ENCODE peak calls at places on chromosomes 6 and 20, in nine cellular contexts. One of them, this sample, is unnamed. For H3K9me2, the result is how much of the 10 kb centered on the place peaks cover.

GRCh38 chr6:53866231-53866630 is 71.4 kb downstream of the LRRC1 start:
- DNase-seq in OCI-LY7: no peak
- DNase-seq in HCT116: no peak
- DNase-seq in GM23338: no peak
- DNase-seq in MM.1S: no peak
- DNase-seq in PC-9: no peak
- DNase-seq in SK-N-SH: no peak
- DNase-seq in GM23248: no peak
- DNase-seq in PC-3: no peak
- DNase-seq in this sample: no peak

GRCh38 chr6:128806274-128806673 is 76.7 kb upstream of the LAMA2 start:
- DNase-seq in PC-3: no peak
- DNase-seq in MM.1S: no peak
- DNase-seq in GM23338: no peak
- DNase-seq in OCI-LY7: no peak
- DNase-seq in HCT116: no peak
- DNase-seq in PC-9: no peak
- DNase-seq in SK-N-SH: no peak
- DNase-seq in GM23248: peak
- DNase-seq in this sample: no peak

GRCh38 chr6:68069921-68070709 is 565.0 kb upstream of the ADGRB3 start:
- DNase-seq in PC-9: no peak
- DNase-seq in GM23338: peak
- DNase-seq in PC-3: no peak
- DNase-seq in HCT116: no peak
- DNase-seq in SK-N-SH: peak
- DNase-seq in OCI-LY7: no peak
- DNase-seq in GM23248: no peak
- DNase-seq in MM.1S: no peak
- DNase-seq in this sample: no peak

GRCh38 chr6:54877713-54878317 is 31.2 kb downstream of the FAM83B start:
- DNase-seq in PC-3: no peak
- DNase-seq in OCI-LY7: no peak
- DNase-seq in HCT116: no peak
- DNase-seq in GM23248: no peak
- DNase-seq in GM23338: no peak
- DNase-seq in SK-N-SH: no peak
- DNase-seq in PC-9: no peak
- DNase-seq in MM.1S: no peak
- DNase-seq in this sample: no peak

GRCh38 chr6:121008553-121008952 is 325.7 kb downstream of the TBC1D32 start:
- DNase-seq in GM23248: no peak
- DNase-seq in PC-3: no peak
- DNase-seq in SK-N-SH: no peak
- DNase-seq in MM.1S: no peak
- DNase-seq in PC-9: no peak
- DNase-seq in HCT116: no peak
- DNase-seq in GM23338: no peak
- DNase-seq in OCI-LY7: no peak
- DNase-seq in this sample: no peak

GRCh38 chr6:118708736-118709135 is 57.3 kb upstream of the CEP85L start:
- DNase-seq in GM23248: peak
- DNase-seq in MM.1S: no peak
- DNase-seq in HCT116: no peak
- DNase-seq in OCI-LY7: no peak
- DNase-seq in GM23338: no peak
- DNase-seq in PC-9: no peak
- DNase-seq in PC-3: peak
- DNase-seq in SK-N-SH: no peak
- DNase-seq in this sample: no peak

GRCh38 chr20:38804682-38805501 is 605 bp upstream of the PPP1R16B start:
- DNase-seq in PC-3: no peak
- DNase-seq in OCI-LY7: peak
- DNase-seq in MM.1S: peak
- DNase-seq in GM23338: peak
- DNase-seq in PC-9: no peak
- DNase-seq in GM23248: no peak
- DNase-seq in SK-N-SH: no peak
- DNase-seq in HCT116: no peak
- DNase-seq in this sample: no peak

GRCh38 chr6:31791324-31792089 is 4.0 kb downstream of the VARS1 start:
- DNase-seq in PC-9: no peak
- DNase-seq in OCI-LY7: peak
- DNase-seq in GM23248: peak
- DNase-seq in HCT116: no peak
- DNase-seq in PC-3: peak
- DNase-seq in GM23338: peak
- DNase-seq in MM.1S: no peak
- DNase-seq in SK-N-SH: peak
- DNase-seq in this sample: peak

GRCh38 chr6:119467478-119468081 is 118.0 kb upstream of the MAN1A1 start:
- DNase-seq in GM23248: peak
- DNase-seq in HCT116: no peak
- DNase-seq in SK-N-SH: no peak
- DNase-seq in PC-9: no peak
- DNase-seq in MM.1S: peak
- DNase-seq in GM23338: no peak
- DNase-seq in OCI-LY7: no peak
- DNase-seq in PC-3: no peak
- DNase-seq in this sample: no peak

GRCh38 chr6:131413191-131413830 is 159.7 kb upstream of the ARG1 start:
- DNase-seq in HCT116: no peak
- DNase-seq in PC-3: no peak
- DNase-seq in OCI-LY7: no peak
- DNase-seq in GM23248: no peak
- DNase-seq in MM.1S: no peak
- DNase-seq in SK-N-SH: no peak
- DNase-seq in GM23338: no peak
- DNase-seq in PC-9: no peak
- DNase-seq in this sample: no peak

GRCh38 chr6:92848459-92848858 is 570.9 kb downstream of the EPHA7 start:
- DNase-seq in GM23248: no peak
- DNase-seq in PC-9: no peak
- DNase-seq in GM23338: peak
- DNase-seq in HCT116: no peak
- DNase-seq in SK-N-SH: no peak
- DNase-seq in OCI-LY7: no peak
- DNase-seq in MM.1S: no peak
- DNase-seq in PC-3: no peak
- DNase-seq in this sample: no peak

GRCh38 chr20:48789185-48789668 is 38.6 kb downstream of the PREX1 start:
- DNase-seq in PC-9: no peak
- DNase-seq in HCT116: no peak
- DNase-seq in SK-N-SH: no peak
- DNase-seq in PC-3: no peak
- DNase-seq in GM23338: no peak
- DNase-seq in GM23248: no peak
- DNase-seq in OCI-LY7: no peak
- DNase-seq in MM.1S: no peak
- DNase-seq in this sample: no peak

GRCh38 chr20:4794846-4795245 is 73.1 kb downstream of the PRND start:
- DNase-seq in GM23248: peak
- DNase-seq in MM.1S: peak
- DNase-seq in PC-9: no peak
- DNase-seq in PC-3: no peak
- DNase-seq in OCI-LY7: no peak
- DNase-seq in SK-N-SH: no peak
- DNase-seq in GM23338: no peak
- DNase-seq in HCT116: no peak
- DNase-seq in this sample: no peak

GRCh38 chr6:132651062-132651461 is 7.9 kb downstream of the TAAR1 start:
- DNase-seq in PC-3: no peak
- DNase-seq in MM.1S: no peak
- DNase-seq in HCT116: no peak
- DNase-seq in SK-N-SH: no peak
- DNase-seq in PC-9: no peak
- DNase-seq in OCI-LY7: no peak
- DNase-seq in GM23248: no peak
- DNase-seq in GM23338: no peak
- DNase-seq in this sample: no peak

DNA sequence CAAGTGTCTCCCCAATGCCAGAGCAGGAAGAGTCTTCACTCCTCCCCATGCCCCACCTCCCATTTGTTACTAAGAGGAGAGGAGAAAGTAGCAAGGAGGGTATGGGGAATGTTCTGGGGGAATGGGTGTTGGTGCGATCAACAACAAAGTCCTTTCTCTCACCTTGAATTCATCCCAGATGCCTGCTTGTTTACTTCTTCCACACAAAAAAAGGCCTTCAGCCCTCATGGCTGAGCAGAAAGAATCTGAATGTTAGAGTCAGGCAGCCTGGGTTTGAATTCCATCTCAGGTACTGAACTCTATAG is 9.9 kb downstream of the MOG start:
- DNase-seq in HCT116: no peak
- DNase-seq in PC-3: no peak
- DNase-seq in SK-N-SH: no peak
- DNase-seq in GM23338: peak
- DNase-seq in MM.1S: no peak
- DNase-seq in GM23248: no peak
- DNase-seq in PC-9: no peak
- DNase-seq in OCI-LY7: no peak
- DNase-seq in this sample: no peak
- H3K27ac ChIP-seq in HCT116: no peak
- H3K27ac ChIP-seq in PC-3: no peak
- H3K27ac ChIP-seq in SK-N-SH: no peak
- H3K27ac ChIP-seq in GM23338: peak
- H3K27ac ChIP-seq in MM.1S: no peak
- H3K27ac ChIP-seq in GM23248: no peak
- H3K27ac ChIP-seq in PC-9: no peak
- H3K27ac ChIP-seq in OCI-LY7: no peak
- H3K27ac ChIP-seq in this sample: no peak

DNA sequence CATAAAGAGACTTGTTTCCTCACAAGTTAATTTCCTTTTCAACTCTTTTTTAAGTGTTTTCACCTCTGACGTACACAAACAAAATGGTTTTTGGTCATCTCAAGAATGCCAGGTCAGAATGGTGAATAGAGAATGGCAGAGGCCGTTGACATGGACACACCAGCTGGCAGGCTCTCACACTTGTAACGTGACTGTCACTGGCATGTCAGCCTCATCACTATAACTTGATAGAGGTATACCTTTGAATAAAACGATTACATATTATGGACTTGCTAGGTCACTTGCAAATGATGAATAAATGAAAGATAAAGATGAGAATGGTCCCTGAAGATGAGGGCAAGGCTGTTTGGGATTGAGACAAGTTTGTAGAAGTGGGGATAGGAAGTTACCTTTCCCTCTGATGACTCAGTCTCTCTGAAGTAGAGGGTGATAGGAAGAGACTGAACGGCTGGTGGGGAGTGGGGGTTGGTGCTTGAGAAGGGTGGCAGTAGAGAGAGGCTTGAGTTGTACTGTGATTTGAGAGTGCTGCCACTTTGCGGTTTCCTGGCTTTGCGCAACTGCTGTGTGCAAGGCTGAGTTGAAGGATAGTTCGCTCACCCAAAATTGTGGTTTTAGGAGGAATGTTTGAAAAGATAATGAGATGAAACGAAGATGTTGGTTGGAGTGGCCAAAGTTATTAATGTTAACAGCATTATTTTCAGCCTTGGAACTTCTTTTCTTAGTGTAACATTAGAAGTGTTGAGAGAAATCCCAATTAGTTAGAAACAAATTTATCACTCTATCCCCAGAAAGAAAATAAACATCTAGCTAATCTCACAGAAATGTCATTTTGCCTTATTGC is 30.3 kb downstream of the TBPL1 start:
- DNase-seq in PC-3: peak
- DNase-seq in SK-N-SH: no peak
- DNase-seq in OCI-LY7: no peak
- DNase-seq in PC-9: peak
- DNase-seq in GM23338: no peak
- DNase-seq in GM23248: no peak
- DNase-seq in MM.1S: no peak
- DNase-seq in HCT116: no peak
- DNase-seq in this sample: no peak
- H3K9me2 ChIP-seq in PC-3: under half
- H3K9me2 ChIP-seq in SK-N-SH: under half
- H3K9me2 ChIP-seq in OCI-LY7: under half
- H3K9me2 ChIP-seq in PC-9: under half
- H3K9me2 ChIP-seq in GM23338: under half
- H3K9me2 ChIP-seq in GM23248: under half
- H3K9me2 ChIP-seq in MM.1S: under half
- H3K9me2 ChIP-seq in HCT116: under half
- H3K9me2 ChIP-seq in this sample: under half

GRCh38 chr6:150492941-150493340 is 106.7 kb upstream of the PLEKHG1 start:
- DNase-seq in HCT116: no peak
- DNase-seq in OCI-LY7: no peak
- DNase-seq in SK-N-SH: no peak
- DNase-seq in MM.1S: no peak
- DNase-seq in PC-3: peak
- DNase-seq in PC-9: peak
- DNase-seq in GM23248: peak
- DNase-seq in GM23338: no peak
- DNase-seq in this sample: no peak
- H3K27ac ChIP-seq in HCT116: peak
- H3K27ac ChIP-seq in OCI-LY7: no peak
- H3K27ac ChIP-seq in SK-N-SH: no peak
- H3K27ac ChIP-seq in MM.1S: no peak
- H3K27ac ChIP-seq in PC-3: peak
- H3K27ac ChIP-seq in PC-9: peak
- H3K27ac ChIP-seq in GM23248: no peak
- H3K27ac ChIP-seq in GM23338: no peak
- H3K27ac ChIP-seq in this sample: no peak

GRCh38 chr6:6164367-6164766 is 156.1 kb downstream of the F13A1 start:
- DNase-seq in HCT116: no peak
- DNase-seq in OCI-LY7: no peak
- DNase-seq in GM23338: no peak
- DNase-seq in SK-N-SH: no peak
- DNase-seq in MM.1S: no peak
- DNase-seq in GM23248: no peak
- DNase-seq in PC-9: no peak
- DNase-seq in PC-3: no peak
- DNase-seq in this sample: no peak
- H3K9me2 ChIP-seq in HCT116: under half
- H3K9me2 ChIP-seq in OCI-LY7: under half
- H3K9me2 ChIP-seq in GM23338: under half
- H3K9me2 ChIP-seq in SK-N-SH: under half
- H3K9me2 ChIP-seq in MM.1S: under half
- H3K9me2 ChIP-seq in GM23248: under half
- H3K9me2 ChIP-seq in PC-9: under half
- H3K9me2 ChIP-seq in PC-3: under half
- H3K9me2 ChIP-seq in this sample: under half